ENCODE peak calls at places on chromosome 14, in six cellular contexts. V is HCT116, P is H1, J is adrenal gland, H is heart left ventricle, W is lower lobe of right lung. G is an unnamed sample. For H3K4me1, the result is how much of the 10 kb centered on the place peaks cover.

GRCh38 chr14:39038542-39038941 is 64.5 kb downstream of the SEC23A start:
- DNase-seq in V (no peak), P (no peak), J (no peak), H (no peak), W (no peak), G (no peak)

GRCh38 chr14:96164861-96165490 is 39.7 kb upstream of the BDKRB2 start:
- DNase-seq in V (no peak), P (no peak), J (no peak), H (no peak), W (no peak), G (no peak)

GRCh38 chr14:32567543-32568384 is 238.7 kb downstream of the AKAP6 start:
- DNase-seq in V (no peak), P (no peak), J (no peak), H (no peak), W (no peak), G (no peak)

GRCh38 chr14:101808020-101808641 is 46.6 kb downstream of the PPP2R5C start:
- DNase-seq in V (no peak), P (peak), J (no peak), H (no peak), W (no peak), G (no peak)

GRCh38 chr14:51093371-51094281 is 1.3 kb downstream of the TRIM9 start:
- DNase-seq in V (no peak), P (no peak), J (no peak), H (peak), W (no peak), G (no peak)

GRCh38 chr14:48398675-48399282 is 723.4 kb upstream of the MDGA2 start:
- DNase-seq in V (peak), P (no peak), J (peak), H (no peak), W (no peak), G (no peak)

GRCh38 chr14:36021030-36021422 is 155.5 kb downstream of the PTCSC3 start:
- DNase-seq in V (no peak), P (no peak), J (no peak), H (no peak), W (no peak), G (no peak)

GRCh38 chr14:53365516-53366130 is 212.5 kb upstream of the DDHD1 start:
- DNase-seq in V (no peak), P (no peak), J (no peak), H (no peak), W (no peak), G (no peak)

GRCh38 chr14:22847661-22848341 is 11.4 kb downstream of the MMP14 start:
- DNase-seq in V (no peak), P (no peak), J (no peak), H (peak), W (peak), G (peak)

GRCh38 chr14:95440496-95440895 is 76.0 kb downstream of the SYNE3 start:
- DNase-seq in V (no peak), P (no peak), J (no peak), H (no peak), W (no peak), G (no peak)

GRCh38 chr14:63295231-63295685 is 23.5 kb downstream of the GPHB5 start:
- DNase-seq in V (no peak), P (no peak), J (no peak), H (no peak), W (no peak), G (no peak)
- H3K4me1 ChIP-seq in V (under half), P (under half), J (under half), H (under half), W (under half), G (under half)

DNA sequence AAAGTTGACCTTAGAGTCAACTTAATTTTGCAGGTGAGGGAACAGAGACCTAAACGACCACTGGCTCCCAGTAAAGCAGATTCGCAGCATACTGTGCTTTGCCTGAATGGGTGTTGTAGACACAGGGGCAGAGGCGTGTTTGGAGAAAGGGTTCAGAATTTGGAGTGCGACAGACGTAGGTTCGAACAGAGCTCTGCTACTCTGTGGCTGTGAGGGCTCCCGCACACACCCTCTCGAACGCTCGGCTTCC is 240 bp upstream of the TOMM20L start:
- DNase-seq in V (no peak), P (peak), J (no peak), H (no peak), W (no peak), G (no peak)
- H3K4me3 ChIP-seq in V (peak), P (peak), J (peak), H (peak), W (peak), G (peak)

GRCh38 chr14:103730490-103731035 is 15.0 kb downstream of the ZFYVE21 start:
- DNase-seq in V (no peak), P (no peak), J (peak), H (peak), W (peak), G (no peak)
- TF ChIP-seq CTCF in V (no peak), P (no peak), J (no peak), H (no peak), W (no peak), G (peak)

DNA sequence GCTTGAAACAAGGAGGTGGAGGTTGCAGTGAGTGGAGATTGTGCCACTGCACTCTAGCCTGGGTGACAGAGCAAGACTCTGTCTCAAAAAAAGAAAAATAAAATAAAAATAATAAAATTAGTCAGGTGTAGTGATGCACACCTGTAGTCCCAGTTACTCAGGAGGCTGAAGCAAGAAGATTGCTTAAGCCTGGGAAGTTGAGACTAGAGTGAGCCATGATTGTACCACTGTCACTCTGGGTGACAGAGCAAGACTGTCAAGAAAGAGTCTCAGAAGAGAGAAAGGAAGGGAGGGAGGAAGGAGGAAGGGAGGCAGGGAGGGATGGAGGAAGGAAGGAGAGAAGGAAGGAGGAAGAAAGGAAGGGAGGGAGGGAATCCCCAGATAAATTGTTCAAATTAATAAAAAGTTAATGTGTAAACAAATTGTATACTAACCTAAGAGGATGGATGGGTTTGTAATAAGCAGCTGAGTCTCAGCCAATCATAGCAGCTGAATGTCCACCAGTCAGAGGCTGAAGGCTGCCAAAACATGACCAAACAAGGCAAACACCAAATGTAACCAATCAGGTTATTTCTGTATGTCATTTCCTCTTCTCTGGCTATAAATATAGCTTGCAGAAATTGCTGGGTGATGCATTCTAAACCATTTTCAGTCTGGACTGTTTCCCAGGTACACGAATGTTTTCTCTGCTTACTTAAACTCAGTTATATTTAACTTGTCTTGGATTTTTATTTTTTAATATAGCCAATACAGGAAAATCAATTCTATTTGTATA is 6.1 kb upstream of the CDCA4 start:
- DNase-seq in V (peak), P (no peak), J (no peak), H (no peak), W (no peak), G (no peak)
- H3K4me1 ChIP-seq in V (under half), P (under half), J (under half), H (under half), W (under half), G (under half)

DNA sequence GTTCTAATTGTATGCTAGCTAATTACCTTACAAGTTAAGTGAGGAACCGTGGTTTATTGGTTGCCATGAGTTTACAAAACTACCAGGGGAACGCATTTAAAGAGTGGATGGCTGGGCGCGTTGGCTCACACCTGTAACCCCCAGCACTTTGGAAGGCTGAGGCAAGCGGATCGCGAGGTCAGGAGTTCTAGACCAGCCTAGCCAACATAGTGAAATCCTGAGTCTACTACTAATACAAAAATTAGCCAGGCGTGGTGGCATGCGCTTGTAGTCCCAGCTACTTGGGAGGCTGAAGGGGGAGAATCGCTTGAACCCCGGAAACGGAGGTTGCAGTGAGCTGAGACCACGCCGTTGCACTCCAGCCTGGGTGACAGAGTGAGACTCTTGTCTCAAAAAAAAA is 2.2 kb downstream of the EIF5 start:
- DNase-seq in V (no peak), P (no peak), J (no peak), H (no peak), W (no peak), G (no peak)
- H3K4me3 ChIP-seq in V (no peak), P (no peak), J (peak), H (peak), W (peak), G (peak)

GRCh38 chr14:37254411-37254947 is 56.7 kb downstream of the MIPOL1 start:
- DNase-seq in V (no peak), P (no peak), J (no peak), H (no peak), W (no peak), G (no peak)

GRCh38 chr14:37252434-37252833 is 54.7 kb downstream of the MIPOL1 start:
- DNase-seq in V (no peak), P (no peak), J (no peak), H (no peak), W (no peak), G (no peak)

GRCh38 chr14:37247777-37248461 is 50.2 kb downstream of the MIPOL1 start:
- DNase-seq in V (no peak), P (no peak), J (no peak), H (no peak), W (no peak), G (no peak)

GRCh38 chr14:37253905-37254304 is 56.2 kb downstream of the MIPOL1 start:
- DNase-seq in V (no peak), P (no peak), J (peak), H (no peak), W (no peak), G (no peak)

GRCh38 chr14:37251778-37252177 is 54.0 kb downstream of the MIPOL1 start:
- DNase-seq in V (no peak), P (no peak), J (no peak), H (no peak), W (no peak), G (no peak)
- TF ChIP-seq CTCF in V (no peak), P (no peak), J (no peak), H (no peak), W (no peak), G (no peak)

GRCh38 chr14:105060751-105061427 is 4.3 kb downstream of the GPR132 start:
- DNase-seq in V (no peak), P (no peak), J (peak), H (peak), W (peak), G (peak)

GRCh38 chr14:105059917-105060565 is 5.2 kb downstream of the GPR132 start:
- DNase-seq in V (no peak), P (no peak), J (no peak), H (no peak), W (no peak), G (no peak)

GRCh38 chr14:105062048-105062433 is 3.2 kb downstream of the GPR132 start:
- DNase-seq in V (no peak), P (no peak), J (no peak), H (no peak), W (no peak), G (no peak)

GRCh38 chr14:105063041-105063440 is 2.2 kb downstream of the GPR132 start:
- DNase-seq in V (no peak), P (no peak), J (no peak), H (no peak), W (no peak), G (no peak)

DNA sequence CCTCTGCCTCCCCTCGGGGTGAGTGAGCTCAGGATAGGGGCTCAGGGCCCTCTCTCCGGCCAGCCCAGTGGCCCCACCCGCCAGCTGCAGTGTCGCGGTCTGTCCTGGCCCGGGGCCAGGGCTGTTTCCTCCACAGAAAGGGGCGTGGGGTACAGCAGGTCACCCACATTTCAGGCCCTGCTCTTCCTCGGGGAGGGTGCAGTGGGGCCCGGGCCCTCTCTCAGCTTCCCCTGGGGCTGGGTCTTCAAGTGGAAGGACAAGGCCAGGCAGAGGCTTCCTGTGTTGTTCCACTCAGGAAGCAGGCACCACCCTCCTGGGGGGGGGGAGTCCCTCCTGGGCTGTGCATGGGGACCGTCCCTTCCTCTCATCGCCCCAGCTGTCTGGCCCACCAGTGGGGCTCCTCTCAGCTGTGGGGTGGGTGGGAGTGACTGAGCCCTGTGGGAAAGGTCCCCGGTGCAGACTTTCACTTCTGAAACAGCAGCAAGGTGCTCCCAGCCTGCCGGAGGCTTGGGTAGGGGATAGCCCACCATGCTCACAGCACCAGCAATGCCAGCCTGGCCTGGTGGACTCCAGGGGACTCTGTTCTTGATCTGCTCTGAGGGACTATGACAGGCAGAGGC is 3.7 kb downstream of the GPR132 start:
- DNase-seq in V (no peak), P (no peak), J (peak), H (peak), W (peak), G (peak)
- H3K4me1 ChIP-seq in V (under half), P (under half), J (under half), H (under half), W (half or more), G (under half)

DNA sequence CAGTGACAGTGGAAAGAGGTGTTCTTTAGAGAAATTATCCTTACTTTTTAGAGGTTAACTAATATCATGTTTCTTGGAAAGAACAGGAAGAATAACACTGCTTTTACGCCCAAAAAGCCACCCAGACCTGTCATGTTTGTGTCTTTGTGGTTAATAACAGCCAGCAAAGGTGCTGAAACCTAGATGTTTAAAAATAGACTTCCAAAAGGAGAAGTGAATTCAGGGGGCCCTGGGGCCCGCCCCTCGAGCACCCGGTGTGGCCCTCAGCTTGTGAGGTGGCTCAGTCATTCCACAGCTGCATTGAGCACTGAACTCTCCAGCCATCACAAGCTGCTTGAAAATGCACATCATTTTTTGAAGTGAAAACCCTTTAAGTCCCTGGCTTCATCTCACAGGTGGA is 20.8 kb upstream of the AMN start:
- DNase-seq in V (no peak), P (no peak), J (no peak), H (no peak), W (no peak), G (no peak)
- H3K4me3 ChIP-seq in V (no peak), P (no peak), J (no peak), H (no peak), W (no peak), G (no peak)

G was measured in upper lobe of right lung.